ENCODE peak calls at places on chromosomes 12 and 14, in ten cellular contexts. M is Kasumi-1; X is mucosa of gallbladder; D is heart left ventricle; V is T follicular helper cell; E is sciatic nerve; J is HT1080; Y is Daoy; A is posterior cingulate gyrus; L is activated CD8-positive, alpha-beta memory T cell treated with anti-CD3 and anti-CD28 coated beads for 1 hour. Q is an unnamed sample.
A peak's percentile ranks its signal among the peaks of the same experiment; 100 is the strongest.

GRCh38 chr14:37583358-37584210 is 11.5 kb downstream of the FOXA1 start:
- DNase-seq in V (no peak), J (no peak), Y (peak; percentile 59), M (no peak), L (no peak), E (no peak), D (no peak), X (no peak), A (no peak), Q (no peak)

GRCh38 chr12:24561411-24561871 is 387.5 kb downstream of the BCAT1 start:
- DNase-seq in X (no peak), Y (peak; percentile 47), A (no peak), E (no peak), D (no peak), V (no peak), M (no peak), J (peak; percentile 17), L (no peak), Q (no peak)

GRCh38 chr12:123232472-123232806 is 502 bp downstream of the MPHOSPH9 start:
- DNase-seq in Y (no peak), X (no peak), V (no peak), D (no peak), A (no peak), E (no peak), J (no peak), L (no peak), M (no peak), Q (no peak)

GRCh38 chr12:47868552-47869031 is 36.2 kb downstream of the VDR start:
- DNase-seq in X (no peak), Y (no peak), L (no peak), J (no peak), V (no peak), E (no peak), A (no peak), M (no peak), D (no peak), Q (no peak)

GRCh38 chr14:78403278-78403815 is 233.2 kb downstream of the NRXN3 start:
- DNase-seq in E (no peak), L (no peak), D (no peak), X (no peak), Y (peak; percentile 17), V (no peak), A (peak; percentile 24), M (no peak), J (peak; percentile 59), Q (no peak)

GRCh38 chr12:73514672-73515071 is 1023.0 kb upstream of the ATXN7L3B start:
- DNase-seq in D (no peak), A (no peak), Y (no peak), J (peak; percentile 2), V (no peak), X (no peak), L (no peak), M (no peak), E (no peak), Q (no peak)

GRCh38 chr14:89399594-89400068 is 17.4 kb downstream of the FOXN3 start:
- DNase-seq in V (no peak), L (no peak), J (peak; percentile 41), E (peak; percentile 42), A (peak; percentile 28), D (no peak), X (no peak), M (no peak), Y (peak; percentile 25), Q (no peak)

GRCh38 chr12:130775953-130776856 is 60.1 kb upstream of the RIMBP2 start:
- DNase-seq in L (no peak), A (peak; percentile 84), M (no peak), V (no peak), Y (peak; percentile 91), J (peak; percentile 80), X (peak; percentile 44), D (peak; percentile 17), E (peak; percentile 73), Q (peak; percentile 6)

GRCh38 chr12:89655851-89656250 is 52.8 kb downstream of the ATP2B1 start:
- DNase-seq in L (no peak), X (no peak), D (no peak), E (no peak), Y (no peak), J (no peak), A (no peak), M (no peak), V (no peak), Q (no peak)

GRCh38 chr12:53676715-53677611 is 1.1 kb upstream of the ATP5MC2 start:
- DNase-seq in E (peak; percentile 74), V (no peak), L (no peak), X (peak; percentile 18), M (no peak), A (peak; percentile 54), D (peak; percentile 52), Y (peak; percentile 42), J (no peak), Q (no peak)

GRCh38 chr12:27703720-27704452 is 6.7 kb upstream of the MRPS35 start:
- DNase-seq in V (peak; percentile 60), X (peak; percentile 83), L (peak; percentile 37), J (peak; percentile 67), Y (peak; percentile 73), M (peak; percentile 81), D (peak; percentile 59), E (peak; percentile 72), A (peak; percentile 40), Q (peak; percentile 90)

GRCh38 chr14:91911474-91912032 is 35.9 kb downstream of the FBLN5 start:
- DNase-seq in Y (peak; percentile 66), M (peak; percentile 65), L (no peak), J (peak; percentile 39), E (no peak), D (no peak), V (peak; percentile 24), X (peak; percentile 38), A (no peak), Q (peak; percentile 82)

GRCh38 chr14:72523397-72524157 is 370.3 kb downstream of the DPF3 start:
- DNase-seq in L (no peak), E (no peak), M (no peak), J (no peak), D (no peak), A (no peak), X (peak; percentile 21), V (no peak), Y (no peak), Q (no peak)

GRCh38 chr14:96688629-96689028 is 108.6 kb upstream of the VRK1 start:
- DNase-seq in Y (no peak), M (no peak), D (no peak), L (no peak), V (no peak), X (no peak), J (no peak), A (no peak), E (no peak), Q (no peak)

GRCh38 chr12:89451876-89452275 is 72.7 kb downstream of the GALNT4 start:
- DNase-seq in M (peak; percentile 52), L (no peak), J (no peak), E (no peak), X (no peak), V (no peak), D (peak; percentile 30), A (no peak), Y (peak; percentile 85), Q (no peak)

GRCh38 chr12:62600038-62600437 is 133.4 kb downstream of the MON2 start:
- DNase-seq in J (no peak), L (no peak), Y (no peak), V (no peak), M (peak; percentile 35), A (no peak), X (no peak), E (no peak), D (no peak), Q (no peak)

GRCh38 chr12:29104495-29104894 is 44.6 kb upstream of the FAR2 start:
- DNase-seq in A (no peak), V (no peak), D (no peak), E (no peak), L (no peak), Y (no peak), X (no peak), J (no peak), M (no peak), Q (no peak)

GRCh38 chr14:75864352-75864751 is 117.4 kb downstream of the TGFB3 start:
- DNase-seq in L (no peak), A (no peak), J (peak; percentile 76), D (no peak), E (no peak), Y (peak; percentile 16), X (no peak), V (no peak), M (no peak), Q (no peak)

GRCh38 chr14:54599932-54600331 is 33.0 kb downstream of the SAMD4A start:
- DNase-seq in L (no peak), A (no peak), V (no peak), J (peak; percentile 68), E (no peak), M (no peak), X (no peak), D (no peak), Y (peak; percentile 54), Q (no peak)

GRCh38 chr14:56172571-56172971 is 54.4 kb downstream of the PELI2 start:
- DNase-seq in J (peak; percentile 81), M (no peak), E (no peak), A (no peak), L (no peak), D (no peak), V (no peak), X (no peak), Y (peak; percentile 73), Q (no peak)

GRCh38 chr12:71475280-71475679 is 35.7 kb downstream of the LGR5 start:
- DNase-seq in X (no peak), V (no peak), E (no peak), Y (no peak), L (no peak), M (no peak), D (no peak), J (no peak), A (no peak), Q (no peak)

GRCh38 chr12:50062733-50063452 is 5.5 kb downstream of the ASIC1 start:
- DNase-seq in D (no peak), X (no peak), E (no peak), M (no peak), L (no peak), A (peak; percentile 59), Y (no peak), J (peak; percentile 34), V (no peak), Q (no peak)

GRCh38 chr12:78759387-78759786 is 105.2 kb upstream of the SYT1 start:
- DNase-seq in Y (peak; percentile 50), M (no peak), E (no peak), X (no peak), V (no peak), D (no peak), J (peak; percentile 63), L (no peak), A (no peak), Q (no peak)

GRCh38 chr14:96192975-96193805 is 11.4 kb upstream of the BDKRB2 start:
- DNase-seq in J (no peak), V (no peak), E (no peak), M (no peak), A (no peak), L (no peak), D (no peak), Y (no peak), X (no peak), Q (no peak)

GRCh38 chr14:37844614-37845013 is 249.2 kb downstream of the TTC6 start:
- DNase-seq in M (no peak), L (no peak), D (no peak), X (no peak), J (no peak), V (no peak), Y (no peak), A (no peak), E (no peak), Q (no peak)